ENCODE peak calls at places on chromosomes 13 and 19, in nine cellular contexts. J, N, W, A, M, Z, Y, L and C are unnamed samples.

GRCh38 chr13:99083976-99084375 is 106.1 kb upstream of the DOCK9 start:
- DNase-seq in A (no peak), Z (no peak), L (peak), N (no peak), Y (no peak), J (no peak), W (no peak), M (peak), C (no peak)

GRCh38 chr13:19156013-19156825 is 25.4 kb downstream of the TUBA3C start:
- DNase-seq in Z (no peak), M (no peak), L (no peak), Y (no peak), W (no peak), A (no peak), J (no peak), N (no peak), C (no peak)

GRCh38 chr19:2434267-2434666 is 6.9 kb upstream of the TIMM13 start:
- DNase-seq in Y (no peak), N (no peak), A (no peak), M (no peak), L (no peak), W (no peak), J (no peak), Z (no peak), C (no peak)

GRCh38 chr19:3266792-3267469 is 42.5 kb downstream of the CELF5 start:
- DNase-seq in J (no peak), W (no peak), N (no peak), Y (no peak), M (no peak), A (no peak), Z (peak), L (no peak), C (peak)

GRCh38 chr19:13212759-13213330 is 62.6 kb downstream of the IER2 start:
- DNase-seq in N (no peak), A (peak), Z (peak), J (peak), M (peak), Y (peak), W (peak), L (peak), C (peak)

GRCh38 chr19:11142528-11143171 is 12.9 kb downstream of the SPC24 start:
- DNase-seq in N (peak), M (peak), L (peak), Z (peak), Y (peak), J (peak), A (peak), W (peak), C (peak)

GRCh38 chr13:37515226-37515625 is 83.3 kb downstream of the POSTN start:
- DNase-seq in L (no peak), W (no peak), Z (no peak), Y (no peak), A (no peak), J (no peak), M (no peak), N (no peak), C (no peak)

GRCh38 chr13:98476106-98476505 is 100.8 kb downstream of the STK24 start:
- DNase-seq in Z (no peak), A (peak), L (peak), Y (no peak), W (no peak), J (no peak), N (no peak), M (no peak), C (no peak)

GRCh38 chr19:3479177-3479818 is 1.0 kb downstream of the SMIM24 start:
- DNase-seq in W (no peak), L (no peak), Y (no peak), J (peak), A (no peak), N (no peak), M (peak), Z (peak), C (no peak)

GRCh38 chr13:43304945-43305344 is 281.6 kb downstream of the DNAJC15 start:
- DNase-seq in J (no peak), M (no peak), N (no peak), Z (no peak), Y (no peak), L (no peak), A (no peak), W (no peak), C (no peak)

GRCh38 chr19:10812902-10813404 is 23.1 kb downstream of the TMED1 start:
- DNase-seq in M (no peak), J (peak), Y (peak), W (peak), A (peak), L (peak), N (peak), Z (peak), C (no peak)

GRCh38 chr13:66265446-66265845 is 964.7 kb downstream of the PCDH9 start:
- DNase-seq in M (no peak), A (no peak), J (no peak), W (no peak), Z (no peak), L (no peak), Y (no peak), N (no peak), C (no peak)

GRCh38 chr13:50365683-50366391 is 350.6 kb downstream of the KCNRG start:
- DNase-seq in W (no peak), N (no peak), A (no peak), L (peak), J (no peak), Y (no peak), M (peak), Z (no peak), C (no peak)

GRCh38 chr19:53537523-53538377 is at the start of gene ZNF331:
- DNase-seq in L (peak), A (no peak), M (peak), Y (peak), J (peak), Z (no peak), N (peak), W (peak), C (peak)

GRCh38 chr19:45455707-45456499 is 11.9 kb upstream of the FOSB start:
- DNase-seq in Z (peak), N (peak), J (peak), A (peak), M (peak), W (peak), L (peak), Y (peak), C (peak)

GRCh38 chr19:18743281-18743825 is 47.8 kb downstream of the COMP start:
- DNase-seq in Y (no peak), A (no peak), M (no peak), L (peak), N (peak), Z (peak), W (peak), J (peak), C (no peak)

GRCh38 chr13:63448654-63449053 is 2033.0 kb upstream of the PCDH20 start:
- DNase-seq in Y (no peak), J (no peak), M (no peak), W (no peak), Z (no peak), L (no peak), A (no peak), N (no peak), C (no peak)

GRCh38 chr13:26051231-26052135 is at the start of gene SHISA2:
- DNase-seq in A (no peak), L (peak), N (no peak), W (peak), Z (no peak), M (no peak), J (peak), Y (no peak), C (no peak)

GRCh38 chr13:48144413-48145035 is 49.6 kb upstream of the MED4 start:
- DNase-seq in Z (no peak), J (no peak), N (no peak), Y (no peak), A (no peak), W (peak), L (peak), M (peak), C (no peak)

GRCh38 chr19:30202060-30202600 is 170.1 kb upstream of the ZNF536 start:
- DNase-seq in M (no peak), A (no peak), N (no peak), Z (no peak), W (no peak), L (no peak), Y (no peak), J (no peak), C (no peak)

GRCh38 chr19:4802711-4803110 is 11.2 kb downstream of the FEM1A start:
- DNase-seq in Y (no peak), W (peak), M (no peak), L (no peak), J (no peak), A (no peak), N (no peak), Z (no peak), C (no peak)

GRCh38 chr19:29105629-29106352 is 107.2 kb downstream of the UQCRFS1 start:
- DNase-seq in A (no peak), L (no peak), Z (no peak), M (no peak), Y (peak), W (no peak), J (no peak), N (no peak), C (no peak)

GRCh38 chr19:15195987-15196682 is 4.7 kb downstream of the NOTCH3 start:
- DNase-seq in J (peak), L (peak), N (no peak), M (no peak), W (no peak), Y (no peak), A (no peak), Z (peak), C (peak)

GRCh38 chr13:38338089-38338488 is 11.6 kb upstream of the UFM1 start:
- DNase-seq in M (no peak), Y (no peak), J (no peak), A (no peak), N (no peak), Z (no peak), L (no peak), W (no peak), C (no peak)

GRCh38 chr13:27024781-27025492 is 146.7 kb downstream of the USP12 start:
- DNase-seq in J (no peak), N (no peak), Y (no peak), M (no peak), L (no peak), A (no peak), W (no peak), Z (no peak), C (no peak)

GRCh38 chr13:33884506-33885221 is 66.7 kb downstream of the RFC3 start:
- DNase-seq in W (no peak), Z (no peak), L (no peak), A (no peak), M (no peak), J (no peak), Y (no peak), N (no peak), C (no peak)

GRCh38 chr13:97933736-97934135 is 19.7 kb upstream of the IPO5 start:
- DNase-seq in W (no peak), J (no peak), Z (no peak), N (no peak), M (no peak), A (no peak), Y (no peak), L (no peak), C (no peak)

GRCh38 chr19:5957132-5957531 is 20.8 kb downstream of the RANBP3 start:
- DNase-seq in Y (no peak), L (no peak), Z (no peak), W (no peak), A (peak), N (no peak), J (no peak), M (no peak), C (no peak)

GRCh38 chr19:31675187-31675913 is 326.1 kb upstream of the TSHZ3 start:
- DNase-seq in W (no peak), N (no peak), M (no peak), J (no peak), L (no peak), Z (no peak), A (peak), Y (no peak), C (no peak)

GRCh38 chr19:46350758-46351159 is 3.9 kb downstream of the PPP5C start:
- DNase-seq in Z (no peak), M (peak), W (peak), Y (peak), L (peak), A (no peak), J (no peak), N (no peak), C (no peak)

GRCh38 chr13:95267662-95268369 is 33.4 kb downstream of the ABCC4 start:
- DNase-seq in N (no peak), Z (no peak), W (no peak), M (no peak), A (no peak), J (peak), Y (no peak), L (no peak), C (no peak)

GRCh38 chr13:49532593-49532992 is 36.8 kb downstream of the PHF11 start:
- DNase-seq in J (no peak), L (no peak), W (no peak), Y (no peak), N (no peak), Z (no peak), A (no peak), M (no peak), C (no peak)

GRCh38 chr13:50650936-50651638 is 192.4 kb downstream of the DLEU7 start:
- DNase-seq in Z (no peak), A (no peak), Y (no peak), N (no peak), J (no peak), W (no peak), L (no peak), M (no peak), C (no peak)

GRCh38 chr13:59337070-59337469 is 826.7 kb downstream of the DIAPH3 start:
- DNase-seq in J (no peak), W (no peak), N (no peak), Z (no peak), L (no peak), A (no peak), M (no peak), Y (no peak), C (no peak)

GRCh38 chr13:79525458-79525857 is 44.5 kb downstream of the NDFIP2 start:
- DNase-seq in M (no peak), W (no peak), N (no peak), L (no peak), J (no peak), Y (no peak), A (no peak), Z (no peak), C (no peak)

GRCh38 chr19:40798997-40799557 is at the start of gene EGLN2:
- DNase-seq in J (no peak), Y (no peak), Z (peak), W (no peak), M (no peak), L (no peak), N (no peak), A (peak), C (no peak)
- TF ChIP-seq POLR2A in J (no peak), Y (peak), Z (no peak), W (no peak), M (peak), L (peak), N (no peak), A (peak), C (no peak)

DNA sequence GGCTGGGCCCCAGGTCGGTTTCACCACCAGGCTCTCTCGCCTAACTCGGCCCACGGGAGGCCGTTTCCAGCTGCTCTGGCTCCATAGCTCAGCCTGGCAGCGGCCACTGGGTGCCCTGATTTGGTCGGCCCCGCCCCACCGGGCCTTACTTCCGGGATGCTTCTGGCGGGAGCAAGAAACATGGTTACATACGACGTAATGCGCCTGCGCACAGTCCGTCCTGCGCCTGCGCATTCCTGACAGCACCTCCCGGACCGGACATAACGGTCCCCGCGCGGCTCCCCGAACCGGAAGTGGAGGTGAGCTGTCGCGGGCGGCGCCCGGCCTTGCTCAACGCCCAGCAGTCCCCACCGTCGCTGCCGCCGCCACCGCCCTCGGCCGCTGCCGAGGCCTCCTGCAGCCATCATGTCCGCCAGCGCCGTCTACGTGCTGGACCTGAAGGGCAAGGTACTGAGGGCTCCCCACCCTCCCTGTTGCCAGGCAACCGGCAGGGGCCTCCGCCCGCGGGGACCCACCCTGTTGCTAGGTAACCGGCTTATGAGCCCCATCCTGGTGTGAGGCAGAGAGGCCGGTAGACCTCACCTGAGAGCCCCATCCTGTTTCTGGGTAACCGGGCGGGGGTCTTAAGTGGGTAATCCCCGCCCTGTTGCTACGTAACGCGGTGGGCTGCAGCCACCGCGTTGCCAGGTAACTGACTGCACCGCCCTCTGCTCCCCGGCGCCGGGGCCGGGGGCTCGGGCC is at the start of gene AP1M1:
- DNase-seq in J (peak), M (peak), Y (peak), N (peak), W (peak), L (peak), A (peak), Z (peak), C (peak)
- TF ChIP-seq POLR2A in J (no peak), M (peak), Y (no peak), N (no peak), W (no peak), L (peak), A (peak), Z (no peak), C (no peak)

GRCh38 chr19:39238209-39238608 is 6.6 kb downstream of the IFNL3 start:
- DNase-seq in W (no peak), M (no peak), J (no peak), N (no peak), Y (peak), A (no peak), L (no peak), Z (no peak), C (no peak)
- TF ChIP-seq POLR2A in W (no peak), M (no peak), J (no peak), N (no peak), Y (no peak), A (no peak), L (no peak), Z (no peak), C (no peak)

GRCh38 chr13:55437162-55437561 is 1703.6 kb upstream of the PRR20A start:
- DNase-seq in N (no peak), Z (no peak), M (no peak), J (no peak), A (no peak), W (no peak), L (no peak), Y (no peak), C (no peak)

GRCh38 chr13:55440465-55441085 is 1700.1 kb upstream of the PRR20A start:
- DNase-seq in Z (no peak), W (no peak), L (no peak), M (no peak), A (no peak), J (no peak), Y (no peak), N (no peak), C (no peak)

DNA sequence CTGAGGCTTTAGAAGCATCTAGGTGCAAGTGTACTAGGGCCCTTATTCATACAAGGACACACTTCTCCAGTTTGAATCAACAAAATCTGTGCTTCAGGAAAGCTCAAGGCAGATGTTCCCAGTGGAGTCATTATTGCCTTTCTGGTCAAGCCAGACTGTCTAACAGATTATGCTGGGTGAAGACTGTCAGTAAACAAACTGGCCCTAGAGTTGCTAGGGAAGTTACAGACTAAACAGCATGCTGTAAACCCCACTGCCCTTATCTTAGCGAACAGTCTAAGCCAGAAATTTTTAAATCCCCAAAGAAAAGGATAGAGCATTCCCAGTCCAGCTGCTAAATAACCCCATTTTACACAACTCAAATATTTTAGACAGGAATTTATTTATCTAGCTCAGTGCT is 1701.3 kb upstream of the PRR20A start:
- DNase-seq in J (no peak), M (no peak), L (no peak), Y (no peak), N (no peak), A (no peak), Z (no peak), W (no peak), C (no peak)
- TF ChIP-seq POLR2A in J (no peak), M (no peak), L (no peak), Y (no peak), N (no peak), A (no peak), Z (no peak), W (no peak), C (no peak)

GRCh38 chr19:47762151-47762550 is 16.4 kb upstream of the SELENOW start:
- DNase-seq in N (no peak), L (no peak), A (no peak), J (no peak), Z (no peak), W (no peak), M (no peak), Y (no peak), C (no peak)
- TF ChIP-seq POLR2A in N (no peak), L (no peak), A (no peak), J (no peak), Z (no peak), W (no peak), M (no peak), Y (no peak), C (no peak)

DNA sequence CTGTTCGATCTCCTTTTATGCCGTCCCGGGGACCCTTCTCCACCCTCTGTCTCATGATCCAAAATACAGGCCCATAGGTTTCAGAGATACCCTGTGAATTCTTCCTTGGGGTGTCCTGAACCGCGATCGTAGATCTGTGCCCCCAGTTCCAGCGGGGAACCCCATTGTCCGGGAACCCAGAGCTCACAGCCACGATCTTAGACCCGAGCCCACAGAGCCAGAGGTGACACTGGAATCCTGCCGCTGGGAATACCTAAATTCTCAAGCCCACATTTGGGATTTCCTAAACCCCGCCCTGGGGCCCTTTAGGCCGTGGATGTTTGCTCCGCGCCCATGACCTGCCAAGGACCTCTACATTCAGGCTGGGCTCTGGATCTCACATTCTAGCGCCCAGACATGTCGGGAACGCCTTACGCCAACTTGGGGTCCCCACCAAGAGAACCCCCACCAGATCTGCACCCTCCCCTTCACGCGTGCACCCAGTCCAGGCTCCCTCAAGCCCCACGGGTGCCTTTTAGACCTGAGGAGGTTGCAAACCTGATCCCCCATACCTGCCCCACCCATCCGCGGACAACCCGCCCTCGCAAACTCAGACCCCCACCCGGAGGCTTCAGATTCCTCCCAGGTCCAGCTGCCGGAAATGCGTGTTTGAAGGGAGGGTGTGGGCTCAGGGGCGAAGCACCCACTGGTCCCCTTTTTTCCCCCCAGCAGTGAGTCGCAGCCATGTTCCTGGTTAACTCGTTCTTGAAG is 598 bp downstream of the CAPNS1 start:
- DNase-seq in M (peak), J (peak), N (peak), A (peak), Y (no peak), Z (peak), L (peak), W (peak), C (peak)
- TF ChIP-seq POLR2A in M (no peak), J (no peak), N (no peak), A (no peak), Y (no peak), Z (no peak), L (no peak), W (no peak), C (no peak)